ENCODE peak calls at places on chromosome X, in six cellular contexts. B is tibial nerve, X is foreskin fibroblast, E is dorsolateral prefrontal cortex, F is stomach, L is heart right ventricle. R is an unnamed sample.

GRCh38 chrX:19535481-19535880 is 20.2 kb upstream of the MAP3K15 start:
- DNase-seq in L (no peak), F (no peak), E (no peak), B (no peak), X (peak; percentile 48), R (no peak)

GRCh38 chrX:107483976-107484726 is 34.7 kb downstream of the FRMPD3 start:
- DNase-seq in B (no peak), F (no peak), X (no peak), L (peak; percentile 8), E (no peak), R (no peak)

GRCh38 chrX:39527045-39527444 is 570.7 kb downstream of the BCOR start:
- DNase-seq in E (no peak), X (peak; percentile 43), L (no peak), B (no peak), F (no peak), R (no peak)

GRCh38 chrX:104564335-104564734 is 1.7 kb upstream of the IL1RAPL2 start:
- DNase-seq in B (no peak), F (no peak), L (no peak), X (no peak), E (no peak), R (no peak)

GRCh38 chrX:128622296-128622695 is 570.1 kb upstream of the ACTRT1 start:
- DNase-seq in F (no peak), E (no peak), B (no peak), L (no peak), X (no peak), R (no peak)

GRCh38 chrX:65985922-65986588 is 53.8 kb downstream of the VSIG4 start:
- DNase-seq in B (peak; percentile 17), E (no peak), F (no peak), X (peak; percentile 47), L (peak; percentile 46), R (peak; percentile 38)

GRCh38 chrX:45715787-45716186 is 515.1 kb upstream of the DIPK2B start:
- DNase-seq in X (peak; percentile 46), E (no peak), F (no peak), L (no peak), B (no peak), R (no peak)

GRCh38 chrX:38570396-38570795 is 9.1 kb downstream of the TSPAN7 start:
- DNase-seq in E (no peak), F (no peak), B (no peak), L (no peak), X (no peak), R (no peak)

GRCh38 chrX:25144043-25144940 is 128.5 kb upstream of the ARX start:
- DNase-seq in L (peak; percentile 26), B (peak; percentile 68), E (peak; percentile 47), X (peak; percentile 73), F (peak; percentile 63), R (peak; percentile 45)

GRCh38 chrX:132622130-132622529 is 133.3 kb upstream of the MBNL3 start:
- DNase-seq in F (no peak), E (no peak), X (peak; percentile 43), B (no peak), L (no peak), R (no peak)

GRCh38 chrX:48695925-48696300 is 621 bp upstream of the SUV39H1 start:
- DNase-seq in F (no peak), X (no peak), L (no peak), E (no peak), B (no peak), R (no peak)

GRCh38 chrX:119013146-119013545 is 38.7 kb downstream of the LONRF3 start:
- DNase-seq in E (no peak), F (no peak), B (no peak), L (no peak), X (no peak), R (no peak)

GRCh38 chrX:130952266-130953043 is 49.4 kb upstream of the ENOX2 start:
- DNase-seq in E (no peak), B (no peak), L (no peak), X (no peak), F (no peak), R (no peak)

GRCh38 chrX:13538414-13538813 is 31.0 kb upstream of the EGFL6 start:
- DNase-seq in E (no peak), B (no peak), X (no peak), F (no peak), L (no peak), R (no peak)

GRCh38 chrX:70445197-70445656 is 592 bp downstream of the DLG3 start:
- DNase-seq in B (no peak), E (no peak), F (no peak), X (no peak), L (no peak), R (no peak)
- H3K4me3 ChIP-seq in B (peak overlapping the region; percentile 34), E (peak overlapping the region; percentile 46), F (peak overlapping the region; percentile 35), X (no peak overlapping the region), L (no peak overlapping the region), R (no peak overlapping the region)

DNA sequence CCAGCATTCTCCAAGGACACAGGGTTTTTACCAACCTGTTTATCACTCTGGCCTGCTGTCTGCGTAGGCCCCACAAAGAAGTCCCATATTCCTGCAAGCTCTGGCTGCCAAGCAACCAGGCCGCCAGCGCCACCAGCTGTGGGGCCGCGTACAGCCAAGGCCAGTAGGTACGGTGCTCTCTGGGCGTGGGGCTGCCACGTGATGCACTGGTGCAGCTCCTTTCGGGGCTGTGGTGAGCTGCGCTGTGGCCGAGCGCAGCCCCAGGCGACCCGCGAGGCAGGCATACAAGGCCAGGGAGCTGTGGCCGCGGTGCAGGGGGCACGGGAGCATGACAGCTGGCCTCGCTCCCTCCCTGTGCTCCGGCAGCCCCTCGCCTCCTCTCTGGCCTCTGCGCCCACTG is 22.2 kb downstream of the LUZP4 start:
- DNase-seq in F (no peak), X (no peak), E (no peak), B (no peak), L (peak; percentile 3), R (no peak)
- H3K4me3 ChIP-seq in F (no peak overlapping the region), X (no peak overlapping the region), E (no peak overlapping the region), B (peak overlapping the region; percentile 10), L (no peak overlapping the region), R (no peak overlapping the region)

DNA sequence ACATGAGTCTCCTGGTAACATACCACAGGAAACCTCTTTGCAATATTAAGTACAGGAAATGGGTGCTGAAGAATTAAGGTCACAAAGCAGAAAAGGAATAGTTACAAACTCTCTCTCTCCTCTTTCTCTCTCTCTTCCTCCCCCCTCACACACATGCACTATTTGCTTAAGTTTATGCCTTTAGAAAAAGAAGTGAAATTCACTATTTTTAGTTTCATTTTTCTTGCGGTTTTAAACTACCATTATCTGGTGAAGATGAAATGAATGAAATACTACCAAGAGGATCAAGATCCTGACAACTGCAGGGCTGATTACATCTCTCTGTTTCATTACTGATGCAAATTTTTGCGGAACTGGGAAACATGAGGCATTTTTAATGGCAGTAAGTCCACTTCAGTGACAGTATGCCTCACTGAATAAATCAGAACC is 64.3 kb upstream of the FTHL17 start:
- DNase-seq in L (no peak), F (no peak), B (no peak), E (no peak), X (no peak), R (no peak)
- H3K4me3 ChIP-seq in L (no peak overlapping the region), F (no peak overlapping the region), B (no peak overlapping the region), E (no peak overlapping the region), X (no peak overlapping the region), R (no peak overlapping the region)

DNA sequence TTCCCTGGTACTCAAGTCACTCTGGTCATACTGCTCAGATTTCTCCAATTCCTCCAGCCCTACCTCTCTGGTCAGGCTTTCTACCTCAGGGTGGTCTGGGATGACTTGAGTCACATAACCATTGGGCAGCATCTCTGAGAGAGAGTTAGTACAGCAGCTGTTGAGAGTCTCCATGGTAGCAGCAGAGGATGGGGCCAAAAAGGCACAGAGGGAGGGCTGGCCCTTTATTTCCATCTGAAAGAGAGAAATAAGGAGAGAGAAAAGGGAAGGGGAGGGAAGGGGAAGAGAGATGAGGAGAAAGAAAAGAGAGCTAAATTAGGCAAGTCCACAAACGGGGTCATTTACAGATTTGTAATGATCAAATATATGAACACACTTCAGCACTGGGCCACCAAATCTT is 149.1 kb upstream of the ARHGEF9 start:
- DNase-seq in E (no peak), L (no peak), X (no peak), F (no peak), B (no peak), R (no peak)
- H3K4me3 ChIP-seq in E (no peak overlapping the region), L (no peak overlapping the region), X (no peak overlapping the region), F (no peak overlapping the region), B (no peak overlapping the region), R (no peak overlapping the region)

DNA sequence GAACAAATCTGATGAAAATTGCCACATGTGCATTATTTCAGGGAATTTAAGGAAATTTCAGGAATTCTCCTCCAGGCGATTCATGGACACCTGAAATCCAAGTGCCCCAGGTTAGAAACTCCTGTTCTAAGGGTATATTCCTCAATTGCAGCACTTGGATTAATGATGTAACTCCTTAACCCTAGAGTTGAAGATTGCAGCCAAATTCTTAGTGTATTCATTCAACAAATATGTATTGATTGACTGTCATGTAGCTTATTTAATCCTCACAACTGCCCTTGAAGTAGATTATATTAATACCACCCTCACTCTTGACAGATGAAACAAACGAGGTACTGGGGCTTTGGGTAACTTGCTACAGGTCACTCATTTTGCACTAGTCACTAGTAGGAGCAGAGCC is 11.3 kb downstream of the CETN2 start:
- DNase-seq in L (no peak), E (no peak), X (peak; percentile 40), B (no peak), F (no peak), R (no peak)
- H3K4me3 ChIP-seq in L (no peak overlapping the region), E (no peak overlapping the region), X (no peak overlapping the region), B (no peak overlapping the region), F (no peak overlapping the region), R (no peak overlapping the region)

DNA sequence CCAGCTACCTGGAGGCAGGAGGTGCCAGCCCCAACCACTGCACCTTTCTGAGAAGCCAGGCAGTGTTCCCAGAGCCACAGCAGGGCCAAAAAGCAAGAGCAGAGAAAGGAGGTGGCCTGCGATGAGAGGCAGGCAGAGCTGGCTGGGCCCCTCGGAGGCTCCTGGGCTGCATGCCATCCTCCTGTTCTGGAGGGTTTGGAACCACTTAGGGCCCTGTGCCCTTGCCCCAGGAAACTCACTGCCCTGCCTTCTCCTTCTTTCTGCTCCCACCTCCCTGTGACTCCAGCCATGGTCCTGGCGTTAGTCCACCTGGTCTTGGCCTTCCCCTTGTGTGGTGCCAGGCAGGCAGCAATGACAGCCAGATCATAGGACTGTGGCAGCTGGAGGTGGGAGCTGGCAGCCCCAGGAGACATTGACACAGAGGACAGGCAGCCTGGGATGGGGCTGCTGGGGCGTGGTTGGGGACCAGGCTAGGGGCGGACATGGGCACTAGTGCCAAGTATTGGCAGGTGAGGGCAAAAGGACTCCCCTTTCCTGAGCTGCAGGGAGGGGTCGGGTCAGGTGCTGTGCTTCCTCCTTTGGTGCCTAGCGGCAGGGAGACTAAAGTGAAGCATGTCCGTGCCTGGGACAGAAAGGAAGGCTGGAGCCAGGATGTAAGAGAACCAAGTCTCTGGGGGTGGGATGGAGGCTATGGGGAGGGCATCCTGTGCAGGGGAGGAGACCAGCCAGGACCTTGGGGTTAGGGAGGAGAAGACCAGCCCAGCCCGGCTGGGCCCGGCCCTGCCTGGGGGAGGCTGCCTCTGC is 1.4 kb downstream of the APLN start:
- DNase-seq in L (no peak), E (no peak), F (peak; percentile 47), B (no peak), X (no peak), R (no peak)
- H3K4me3 ChIP-seq in L (peak overlapping the region; percentile 44), E (no peak overlapping the region), F (peak overlapping the region; percentile 47), B (peak overlapping the region; percentile 56), X (no peak overlapping the region), R (no peak overlapping the region)

GRCh38 chrX:11759461-11760311 is 1.6 kb downstream of the MSL3 start:
- DNase-seq in X (peak; percentile 92), B (peak; percentile 75), F (peak; percentile 82), L (peak; percentile 90), E (peak; percentile 89), R (peak; percentile 83)
- H3K4me3 ChIP-seq in X (peak overlapping the region; percentile 68), B (peak overlapping the region; percentile 81), F (peak overlapping the region; percentile 66), L (peak overlapping the region; percentile 74), E (peak overlapping the region; percentile 54), R (no peak overlapping the region)